ENCODE peak calls at places on chromosomes 3 and 15, in ten cellular contexts. A, S, N, R, D, Q, P, K, Z and X are unnamed samples.

GRCh38 chr3:10693457-10693856 is 122.6 kb upstream of the SLC6A11 start:
- DNase-seq in K (peak), R (no peak), N (peak), Q (no peak), Z (no peak), D (no peak), S (no peak), A (no peak), P (no peak), X (no peak)

GRCh38 chr3:46575577-46576222 is 9.6 kb upstream of the LRRC2 start:
- DNase-seq in A (no peak), N (no peak), S (no peak), R (no peak), K (no peak), P (no peak), D (no peak), Q (no peak), Z (no peak), X (no peak)

GRCh38 chr3:13393427-13394360 is 26.4 kb downstream of the NUP210 start:
- DNase-seq in A (no peak), Z (no peak), S (no peak), N (no peak), P (no peak), D (no peak), K (no peak), Q (no peak), R (no peak), X (no peak)

GRCh38 chr15:80789296-80789695 is 10.1 kb downstream of the CEMIP start:
- DNase-seq in P (no peak), A (no peak), Z (no peak), N (no peak), S (no peak), D (no peak), K (peak), R (no peak), Q (no peak), X (no peak)

GRCh38 chr3:30672287-30672735 is 65.9 kb downstream of the TGFBR2 start:
- DNase-seq in R (no peak), N (no peak), K (no peak), A (no peak), D (no peak), Z (no peak), S (no peak), Q (no peak), P (no peak), X (no peak)

GRCh38 chr15:85456798-85457197 is 76.4 kb downstream of the AKAP13 start:
- DNase-seq in N (no peak), Q (no peak), D (no peak), P (no peak), R (no peak), A (no peak), K (no peak), Z (no peak), S (no peak), X (no peak)

GRCh38 chr15:100703671-100704070 is 101.3 kb downstream of the ASB7 start:
- DNase-seq in N (no peak), Q (no peak), Z (no peak), D (no peak), P (no peak), K (no peak), R (peak), A (no peak), S (no peak), X (no peak)

GRCh38 chr15:89087830-89088604 is at the start of gene ABHD2:
- DNase-seq in Z (peak), R (peak), Q (peak), N (peak), S (peak), K (peak), P (peak), D (peak), A (peak), X (peak)

GRCh38 chr15:32113224-32113623 is 82.9 kb downstream of the CHRNA7 start:
- DNase-seq in K (no peak), A (no peak), Z (no peak), Q (no peak), N (no peak), P (no peak), R (no peak), D (no peak), S (no peak), X (no peak)